ENCODE peak calls at places on chromosomes 5 and 9, in eight cellular contexts. E, F, T, W, X, R, V and J are unnamed samples. For H3K4me1, the result is how much of the 10 kb centered on the place peaks cover.

GRCh38 chr5:140345919-140346347 is 470 bp downstream of the HBEGF start:
- DNase-seq in V (peak), T (peak), E (peak), X (peak), R (no peak), F (peak), W (peak), J (peak)

GRCh38 chr9:109986423-109987055 is 206.5 kb downstream of the PALM2AKAP2 start:
- DNase-seq in V (no peak), F (no peak), W (no peak), T (peak), E (peak), R (no peak), X (no peak), J (no peak)

GRCh38 chr5:181001947-181002346 is 13.3 kb downstream of the BTNL3 start:
- DNase-seq in T (no peak), F (no peak), E (no peak), W (no peak), R (no peak), V (no peak), X (no peak), J (no peak)

GRCh38 chr5:163889369-163889768 is 383.9 kb downstream of the MAT2B start:
- DNase-seq in X (no peak), F (no peak), E (no peak), R (no peak), T (peak), W (no peak), V (no peak), J (no peak)

GRCh38 chr9:7811679-7812078 is 12.1 kb upstream of the DMAC1 start:
- DNase-seq in V (no peak), F (no peak), E (no peak), W (no peak), R (no peak), T (no peak), X (no peak), J (no peak)

GRCh38 chr5:140734354-140734753 is 34.1 kb downstream of the ZMAT2 start:
- DNase-seq in V (no peak), F (no peak), R (no peak), T (no peak), W (no peak), X (no peak), E (peak), J (no peak)

GRCh38 chr9:37920471-37921167 is 16.7 kb upstream of the SLC25A51 start:
- DNase-seq in R (no peak), F (no peak), X (no peak), V (no peak), W (peak), E (no peak), T (no peak), J (no peak)

GRCh38 chr9:76602191-76602590 is 143.2 kb downstream of the GCNT1 start:
- DNase-seq in R (no peak), X (no peak), V (no peak), W (no peak), E (no peak), T (no peak), F (no peak), J (no peak)

GRCh38 chr5:41507501-41507900 is 2.9 kb downstream of the PLCXD3 start:
- DNase-seq in F (no peak), E (peak), R (no peak), V (no peak), T (no peak), W (no peak), X (no peak), J (no peak)

GRCh38 chr9:115289757-115290208 is 171.8 kb upstream of the TNC start:
- DNase-seq in X (no peak), T (peak), V (no peak), W (no peak), E (no peak), F (no peak), R (no peak), J (no peak)

GRCh38 chr5:148972958-148973357 is 89.9 kb downstream of the SH3TC2 start:
- DNase-seq in V (peak), X (no peak), R (no peak), W (no peak), E (peak), T (peak), F (peak), J (peak)

GRCh38 chr9:27117489-27118135 is 8.6 kb downstream of the TEK start:
- DNase-seq in F (peak), V (peak), W (no peak), T (peak), R (no peak), E (peak), X (peak), J (no peak)

GRCh38 chr5:118533166-118533565 is 455.2 kb downstream of the DTWD2 start:
- DNase-seq in V (no peak), W (no peak), R (no peak), T (no peak), F (no peak), E (no peak), X (no peak), J (no peak)

GRCh38 chr5:90488791-90489190 is 14.1 kb downstream of the POLR3G start:
- DNase-seq in T (no peak), E (peak), X (no peak), F (no peak), R (no peak), V (no peak), W (no peak), J (no peak)

GRCh38 chr5:179369530-179369884 is 24.2 kb upstream of the ADAMTS2 start:
- DNase-seq in V (no peak), W (no peak), R (no peak), E (no peak), X (no peak), F (no peak), T (no peak), J (no peak)

GRCh38 chr5:141517902-141518610 is 29.2 kb downstream of the PCDHGC5 start:
- DNase-seq in T (peak), F (no peak), W (no peak), R (no peak), E (no peak), X (no peak), V (no peak), J (no peak)

GRCh38 chr5:9947231-9947693 is 302.4 kb downstream of the ATPSCKMT start:
- DNase-seq in V (peak), W (no peak), E (no peak), R (no peak), X (no peak), F (no peak), T (peak), J (no peak)

GRCh38 chr5:174065528-174066189 is 20.2 kb downstream of the NSG2 start:
- DNase-seq in T (no peak), E (no peak), X (no peak), V (no peak), W (no peak), R (no peak), F (no peak), J (no peak)

GRCh38 chr5:151667083-151667482 is 19.6 kb downstream of the SPARC start:
- DNase-seq in X (no peak), W (no peak), R (no peak), F (no peak), T (no peak), E (no peak), V (no peak), J (no peak)

GRCh38 chr5:124034963-124035362 is 523.0 kb downstream of the CSNK1G3 start:
- DNase-seq in E (no peak), X (no peak), T (no peak), F (no peak), W (no peak), R (no peak), V (no peak), J (no peak)

GRCh38 chr9:123867034-123867433 is 62.9 kb downstream of the DENND1A start:
- DNase-seq in V (no peak), W (no peak), R (no peak), X (no peak), T (peak), F (no peak), E (no peak), J (no peak)
- H3K4me1 ChIP-seq in V (under half), W (half or more), R (under half), X (under half), T (under half), F (under half), E (under half), J (under half)

DNA sequence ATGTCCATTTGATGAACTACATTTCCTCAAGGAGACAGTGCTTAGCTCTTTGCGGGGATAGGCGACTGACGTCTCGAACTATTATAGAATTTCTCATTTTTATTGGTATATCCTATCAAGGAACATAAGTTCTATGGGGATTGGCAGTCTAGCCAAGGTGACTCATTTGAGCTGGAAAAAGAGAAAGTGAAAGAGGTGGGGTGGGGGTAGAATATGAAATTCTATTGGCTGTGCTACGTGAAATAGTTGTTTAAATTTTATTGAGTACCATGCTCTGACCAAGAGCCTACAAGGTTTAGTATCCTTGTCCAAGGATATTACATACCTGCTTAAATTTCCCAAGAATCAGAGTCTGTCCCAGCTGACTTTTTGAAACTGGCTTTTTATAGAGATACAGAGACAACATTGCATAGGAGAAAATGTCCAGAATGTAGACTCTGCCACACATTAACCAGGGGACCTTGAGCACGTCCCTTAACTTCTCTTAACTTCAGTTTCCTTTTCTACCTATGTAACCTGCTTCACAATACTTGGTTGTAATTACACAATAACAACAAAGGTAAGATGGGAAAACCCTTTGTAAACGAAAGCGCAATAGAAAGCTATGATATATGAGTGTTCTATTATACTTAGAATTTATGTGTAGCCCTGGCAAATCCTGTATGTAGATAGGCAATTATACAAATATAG is 226.4 kb upstream of the WWC1 start:
- DNase-seq in E (no peak), W (no peak), R (no peak), F (no peak), T (no peak), V (no peak), X (no peak), J (no peak)
- H3K4me3 ChIP-seq in E (no peak), W (no peak), R (no peak), F (no peak), T (no peak), V (no peak), X (no peak), J (no peak)

GRCh38 chr9:114157516-114158176 is 2.3 kb downstream of the COL27A1 start:
- DNase-seq in E (no peak), V (no peak), R (no peak), F (peak), W (no peak), T (no peak), X (no peak), J (no peak)

GRCh38 chr9:114156311-114156657 is 947 bp downstream of the COL27A1 start:
- DNase-seq in F (no peak), W (no peak), X (no peak), R (no peak), V (no peak), E (no peak), T (no peak), J (no peak)

GRCh38 chr9:114156658-114157421 is 1.5 kb downstream of the COL27A1 start:
- DNase-seq in V (peak), R (no peak), T (peak), X (peak), E (no peak), W (peak), F (peak), J (peak)

GRCh38 chr9:114159562-114160145 is 4.3 kb downstream of the COL27A1 start:
- DNase-seq in W (no peak), F (peak), E (no peak), T (no peak), X (no peak), V (no peak), R (no peak), J (no peak)

DNA sequence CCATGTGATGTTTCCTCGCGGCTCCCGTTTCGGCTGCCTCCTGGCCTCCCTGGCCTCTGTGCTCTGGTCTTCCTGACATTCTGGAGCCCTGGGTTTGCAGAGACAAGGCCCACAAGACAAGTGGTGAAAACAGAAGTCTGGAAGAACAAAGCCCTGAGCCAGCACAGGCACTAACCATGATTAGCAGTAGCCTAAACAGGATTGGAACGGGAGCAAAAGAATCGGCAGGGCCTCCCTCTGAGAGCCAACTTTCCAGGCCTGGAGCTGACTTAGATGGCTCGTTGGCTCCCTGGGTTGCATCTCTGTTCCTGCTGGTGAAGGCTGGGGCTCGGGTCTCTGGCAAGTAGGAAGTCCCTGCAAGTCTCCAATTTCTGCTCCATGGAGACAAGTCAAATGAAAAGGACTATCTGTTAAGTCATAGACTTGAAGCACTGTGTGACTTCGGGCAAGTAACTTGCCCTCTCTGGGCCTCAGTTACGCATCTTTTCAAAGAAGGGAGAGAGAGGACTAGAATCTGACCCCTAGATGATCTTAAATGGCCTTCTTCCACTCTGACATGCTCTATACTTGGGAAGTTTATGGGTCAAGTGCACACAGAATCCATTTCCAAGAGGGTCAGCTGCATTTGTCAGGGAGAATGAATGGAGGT is 3.3 kb downstream of the COL27A1 start:
- DNase-seq in V (no peak), W (no peak), T (no peak), R (no peak), E (no peak), F (peak), X (no peak), J (no peak)
- H3K4me1 ChIP-seq in V (under half), W (under half), T (under half), R (under half), E (under half), F (under half), X (under half), J (under half)

GRCh38 chr9:127872492-127873222 is 4.8 kb downstream of the AK1 start:
- DNase-seq in V (no peak), W (no peak), T (no peak), F (peak), E (no peak), X (no peak), R (no peak), J (no peak)

GRCh38 chr9:127874301-127875216 is 2.9 kb downstream of the AK1 start:
- DNase-seq in V (no peak), X (no peak), T (no peak), F (peak), W (peak), E (peak), R (no peak), J (no peak)

GRCh38 chr9:127875306-127875966 is 2.0 kb downstream of the AK1 start:
- DNase-seq in V (no peak), F (peak), R (no peak), E (no peak), W (no peak), X (no peak), T (peak), J (no peak)

GRCh38 chr9:127873223-127873691 is 4.2 kb downstream of the AK1 start:
- DNase-seq in X (no peak), E (no peak), F (peak), W (peak), T (no peak), V (no peak), R (no peak), J (no peak)

GRCh38 chr9:127873886-127874285 is 3.6 kb downstream of the AK1 start:
- DNase-seq in E (no peak), X (peak), R (no peak), T (peak), F (peak), V (peak), W (peak), J (peak)
- H3K4me3 ChIP-seq in E (no peak), X (no peak), R (no peak), T (no peak), F (no peak), V (no peak), W (peak), J (no peak)

GRCh38 chr5:172553167-172553566 is 87.9 kb upstream of the NEURL1B start:
- DNase-seq in V (no peak), E (no peak), W (no peak), R (no peak), T (no peak), F (no peak), X (no peak), J (no peak)
- H3K4me1 ChIP-seq in V (under half), E (under half), W (under half), R (under half), T (half or more), F (under half), X (under half), J (under half)

GRCh38 chr9:123355761-123356520 is at the start of gene CRB2:
- DNase-seq in W (no peak), R (no peak), V (no peak), E (no peak), X (no peak), T (no peak), F (no peak), J (no peak)
- H3K4me3 ChIP-seq in W (no peak), R (no peak), V (no peak), E (no peak), X (no peak), T (peak), F (no peak), J (no peak)